ENCODE peak calls at places on chromosome 22, in ten cellular contexts. One of them, this sample, is unnamed. For H3K36me3, the result is how much of the 10 kb centered on the place peaks cover.

GRCh38 chr22:49636214-49636613 is 191.5 kb downstream of the BRD1 start:
- DNase-seq in tibial nerve: no peak
- DNase-seq in pancreas: no peak
- DNase-seq in upper lobe of right lung: no peak
- DNase-seq in aorta: no peak
- DNase-seq in GM23248: no peak
- DNase-seq in hepatocyte: no peak
- DNase-seq in naive thymus-derived CD4-positive, alpha-beta T cell: no peak
- DNase-seq in psoas muscle: peak
- DNase-seq in IMR-90: no peak
- DNase-seq in this sample: no peak

GRCh38 chr22:36377022-36377631 is 10.6 kb downstream of the MYH9 start:
- DNase-seq in upper lobe of right lung: no peak
- DNase-seq in GM23248: no peak
- DNase-seq in aorta: no peak
- DNase-seq in psoas muscle: no peak
- DNase-seq in pancreas: no peak
- DNase-seq in hepatocyte: no peak
- DNase-seq in IMR-90: no peak
- DNase-seq in naive thymus-derived CD4-positive, alpha-beta T cell: no peak
- DNase-seq in tibial nerve: no peak
- DNase-seq in this sample: peak

GRCh38 chr22:43884600-43885318 is 7.1 kb downstream of the PNPLA5 start:
- DNase-seq in tibial nerve: peak
- DNase-seq in pancreas: no peak
- DNase-seq in aorta: peak
- DNase-seq in hepatocyte: peak
- DNase-seq in psoas muscle: peak
- DNase-seq in naive thymus-derived CD4-positive, alpha-beta T cell: no peak
- DNase-seq in upper lobe of right lung: peak
- DNase-seq in GM23248: peak
- DNase-seq in IMR-90: peak
- DNase-seq in this sample: no peak

GRCh38 chr22:42116848-42117424 is 13.7 kb downstream of the CYP2D6 start:
- DNase-seq in naive thymus-derived CD4-positive, alpha-beta T cell: no peak
- DNase-seq in IMR-90: peak
- DNase-seq in hepatocyte: peak
- DNase-seq in aorta: no peak
- DNase-seq in GM23248: no peak
- DNase-seq in upper lobe of right lung: peak
- DNase-seq in psoas muscle: peak
- DNase-seq in pancreas: no peak
- DNase-seq in tibial nerve: no peak
- DNase-seq in this sample: no peak

GRCh38 chr22:49683032-49683431 is 144.6 kb downstream of the BRD1 start:
- DNase-seq in hepatocyte: no peak
- DNase-seq in upper lobe of right lung: no peak
- DNase-seq in aorta: no peak
- DNase-seq in psoas muscle: no peak
- DNase-seq in pancreas: no peak
- DNase-seq in GM23248: no peak
- DNase-seq in IMR-90: no peak
- DNase-seq in tibial nerve: no peak
- DNase-seq in naive thymus-derived CD4-positive, alpha-beta T cell: no peak
- DNase-seq in this sample: no peak

GRCh38 chr22:32326647-32327046 is 31.0 kb upstream of the RFPL3 start:
- DNase-seq in hepatocyte: no peak
- DNase-seq in pancreas: no peak
- DNase-seq in psoas muscle: no peak
- DNase-seq in naive thymus-derived CD4-positive, alpha-beta T cell: no peak
- DNase-seq in IMR-90: no peak
- DNase-seq in GM23248: no peak
- DNase-seq in aorta: no peak
- DNase-seq in tibial nerve: no peak
- DNase-seq in upper lobe of right lung: no peak
- DNase-seq in this sample: no peak

GRCh38 chr22:37796079-37796478 is 11.7 kb upstream of the GCAT start:
- DNase-seq in hepatocyte: no peak
- DNase-seq in tibial nerve: no peak
- DNase-seq in naive thymus-derived CD4-positive, alpha-beta T cell: no peak
- DNase-seq in psoas muscle: no peak
- DNase-seq in pancreas: no peak
- DNase-seq in GM23248: no peak
- DNase-seq in upper lobe of right lung: no peak
- DNase-seq in IMR-90: no peak
- DNase-seq in aorta: no peak
- DNase-seq in this sample: no peak

GRCh38 chr22:48811885-48812284 is 1015.8 kb downstream of the BRD1 start:
- DNase-seq in aorta: no peak
- DNase-seq in psoas muscle: no peak
- DNase-seq in IMR-90: no peak
- DNase-seq in GM23248: no peak
- DNase-seq in hepatocyte: no peak
- DNase-seq in pancreas: no peak
- DNase-seq in naive thymus-derived CD4-positive, alpha-beta T cell: no peak
- DNase-seq in upper lobe of right lung: no peak
- DNase-seq in tibial nerve: no peak
- DNase-seq in this sample: no peak

GRCh38 chr22:49880281-49880680 is 26.6 kb downstream of the ZBED4 start:
- DNase-seq in psoas muscle: no peak
- DNase-seq in IMR-90: no peak
- DNase-seq in naive thymus-derived CD4-positive, alpha-beta T cell: no peak
- DNase-seq in upper lobe of right lung: peak
- DNase-seq in pancreas: no peak
- DNase-seq in GM23248: no peak
- DNase-seq in tibial nerve: no peak
- DNase-seq in hepatocyte: no peak
- DNase-seq in aorta: no peak
- DNase-seq in this sample: no peak

GRCh38 chr22:35910926-35911325 is 117.7 kb downstream of the RBFOX2 start:
- DNase-seq in hepatocyte: no peak
- DNase-seq in aorta: no peak
- DNase-seq in psoas muscle: no peak
- DNase-seq in IMR-90: no peak
- DNase-seq in tibial nerve: no peak
- DNase-seq in GM23248: no peak
- DNase-seq in pancreas: no peak
- DNase-seq in upper lobe of right lung: no peak
- DNase-seq in naive thymus-derived CD4-positive, alpha-beta T cell: no peak
- DNase-seq in this sample: no peak

GRCh38 chr22:42156121-42156520 is 25.5 kb upstream of the CYP2D6 start:
- DNase-seq in IMR-90: no peak
- DNase-seq in tibial nerve: no peak
- DNase-seq in GM23248: no peak
- DNase-seq in naive thymus-derived CD4-positive, alpha-beta T cell: no peak
- DNase-seq in pancreas: no peak
- DNase-seq in hepatocyte: no peak
- DNase-seq in aorta: no peak
- DNase-seq in psoas muscle: no peak
- DNase-seq in upper lobe of right lung: no peak
- DNase-seq in this sample: no peak

GRCh38 chr22:50269573-50270301 is 443 bp downstream of the MAPK11 start:
- DNase-seq in aorta: no peak
- DNase-seq in naive thymus-derived CD4-positive, alpha-beta T cell: no peak
- DNase-seq in pancreas: no peak
- DNase-seq in psoas muscle: no peak
- DNase-seq in GM23248: peak
- DNase-seq in upper lobe of right lung: no peak
- DNase-seq in IMR-90: peak
- DNase-seq in hepatocyte: peak
- DNase-seq in tibial nerve: no peak
- DNase-seq in this sample: peak

GRCh38 chr22:36982136-36982535 is 37.1 kb downstream of the TST start:
- DNase-seq in naive thymus-derived CD4-positive, alpha-beta T cell: no peak
- DNase-seq in GM23248: no peak
- DNase-seq in IMR-90: no peak
- DNase-seq in hepatocyte: no peak
- DNase-seq in psoas muscle: no peak
- DNase-seq in tibial nerve: no peak
- DNase-seq in upper lobe of right lung: no peak
- DNase-seq in pancreas: no peak
- DNase-seq in aorta: no peak
- DNase-seq in this sample: no peak

GRCh38 chr22:31062566-31063230 is 18.4 kb upstream of the SMTN start:
- DNase-seq in aorta: no peak
- DNase-seq in IMR-90: no peak
- DNase-seq in pancreas: no peak
- DNase-seq in naive thymus-derived CD4-positive, alpha-beta T cell: no peak
- DNase-seq in GM23248: peak
- DNase-seq in tibial nerve: no peak
- DNase-seq in psoas muscle: no peak
- DNase-seq in hepatocyte: no peak
- DNase-seq in upper lobe of right lung: no peak
- DNase-seq in this sample: no peak

GRCh38 chr22:37747090-37747714 is 50.4 kb downstream of the TRIOBP start:
- DNase-seq in pancreas: no peak
- DNase-seq in naive thymus-derived CD4-positive, alpha-beta T cell: no peak
- DNase-seq in hepatocyte: peak
- DNase-seq in psoas muscle: no peak
- DNase-seq in aorta: peak
- DNase-seq in IMR-90: peak
- DNase-seq in tibial nerve: peak
- DNase-seq in upper lobe of right lung: no peak
- DNase-seq in GM23248: peak
- DNase-seq in this sample: no peak

GRCh38 chr22:31611065-31611760 is 50.8 kb downstream of the PISD start:
- DNase-seq in IMR-90: peak
- DNase-seq in psoas muscle: no peak
- DNase-seq in aorta: no peak
- DNase-seq in GM23248: no peak
- DNase-seq in hepatocyte: no peak
- DNase-seq in pancreas: no peak
- DNase-seq in upper lobe of right lung: no peak
- DNase-seq in tibial nerve: no peak
- DNase-seq in naive thymus-derived CD4-positive, alpha-beta T cell: no peak
- DNase-seq in this sample: no peak

GRCh38 chr22:41827671-41828070 is 5.2 kb upstream of the SREBF2 start:
- DNase-seq in hepatocyte: no peak
- DNase-seq in aorta: no peak
- DNase-seq in pancreas: no peak
- DNase-seq in naive thymus-derived CD4-positive, alpha-beta T cell: no peak
- DNase-seq in tibial nerve: no peak
- DNase-seq in IMR-90: no peak
- DNase-seq in GM23248: no peak
- DNase-seq in psoas muscle: no peak
- DNase-seq in upper lobe of right lung: no peak
- DNase-seq in this sample: no peak

GRCh38 chr22:24153959-24154358 is 27.3 kb upstream of the SUSD2 start:
- DNase-seq in upper lobe of right lung: no peak
- DNase-seq in pancreas: no peak
- DNase-seq in naive thymus-derived CD4-positive, alpha-beta T cell: no peak
- DNase-seq in aorta: no peak
- DNase-seq in psoas muscle: no peak
- DNase-seq in IMR-90: no peak
- DNase-seq in GM23248: no peak
- DNase-seq in tibial nerve: no peak
- DNase-seq in hepatocyte: no peak
- DNase-seq in this sample: no peak

GRCh38 chr22:50284479-50284878 is 14.3 kb upstream of the MAPK11 start:
- DNase-seq in GM23248: no peak
- DNase-seq in aorta: no peak
- DNase-seq in upper lobe of right lung: no peak
- DNase-seq in psoas muscle: no peak
- DNase-seq in hepatocyte: no peak
- DNase-seq in naive thymus-derived CD4-positive, alpha-beta T cell: no peak
- DNase-seq in tibial nerve: no peak
- DNase-seq in IMR-90: no peak
- DNase-seq in pancreas: no peak
- DNase-seq in this sample: no peak

GRCh38 chr22:27952091-27952490 is 33.0 kb upstream of the PITPNB start:
- DNase-seq in pancreas: no peak
- DNase-seq in aorta: no peak
- DNase-seq in psoas muscle: no peak
- DNase-seq in hepatocyte: no peak
- DNase-seq in IMR-90: peak
- DNase-seq in tibial nerve: peak
- DNase-seq in upper lobe of right lung: no peak
- DNase-seq in GM23248: peak
- DNase-seq in naive thymus-derived CD4-positive, alpha-beta T cell: no peak
- DNase-seq in this sample: no peak

GRCh38 chr22:18063311-18063710 is 14.5 kb upstream of the PEX26 start:
- DNase-seq in upper lobe of right lung: no peak
- DNase-seq in GM23248: no peak
- DNase-seq in aorta: no peak
- DNase-seq in hepatocyte: no peak
- DNase-seq in naive thymus-derived CD4-positive, alpha-beta T cell: no peak
- DNase-seq in pancreas: no peak
- DNase-seq in psoas muscle: no peak
- DNase-seq in IMR-90: no peak
- DNase-seq in tibial nerve: no peak
- DNase-seq in this sample: no peak

GRCh38 chr22:46734830-46735453 is 3.1 kb downstream of the CERK start:
- DNase-seq in IMR-90: no peak
- DNase-seq in pancreas: peak
- DNase-seq in upper lobe of right lung: peak
- DNase-seq in tibial nerve: no peak
- DNase-seq in aorta: peak
- DNase-seq in naive thymus-derived CD4-positive, alpha-beta T cell: no peak
- DNase-seq in hepatocyte: peak
- DNase-seq in GM23248: no peak
- DNase-seq in psoas muscle: no peak
- DNase-seq in this sample: peak
- H3K4me3 ChIP-seq in IMR-90: no peak
- H3K4me3 ChIP-seq in pancreas: no peak
- H3K4me3 ChIP-seq in upper lobe of right lung: no peak
- H3K4me3 ChIP-seq in tibial nerve: no peak
- H3K4me3 ChIP-seq in aorta: no peak
- H3K4me3 ChIP-seq in naive thymus-derived CD4-positive, alpha-beta T cell: peak
- H3K4me3 ChIP-seq in hepatocyte: no peak
- H3K4me3 ChIP-seq in GM23248: no peak
- H3K4me3 ChIP-seq in psoas muscle: peak
- H3K4me3 ChIP-seq in this sample: peak

GRCh38 chr22:20798218-20798617 is 24.3 kb downstream of the SERPIND1 start:
- DNase-seq in IMR-90: no peak
- DNase-seq in psoas muscle: no peak
- DNase-seq in tibial nerve: no peak
- DNase-seq in naive thymus-derived CD4-positive, alpha-beta T cell: no peak
- DNase-seq in hepatocyte: no peak
- DNase-seq in upper lobe of right lung: no peak
- DNase-seq in aorta: no peak
- DNase-seq in GM23248: no peak
- DNase-seq in pancreas: no peak
- DNase-seq in this sample: no peak
- H3K36me3 ChIP-seq in IMR-90: half or more
- H3K36me3 ChIP-seq in psoas muscle: half or more
- H3K36me3 ChIP-seq in tibial nerve: under half
- H3K36me3 ChIP-seq in naive thymus-derived CD4-positive, alpha-beta T cell: half or more
- H3K36me3 ChIP-seq in hepatocyte: under half
- H3K36me3 ChIP-seq in upper lobe of right lung: half or more
- H3K36me3 ChIP-seq in aorta: under half
- H3K36me3 ChIP-seq in GM23248: under half
- H3K36me3 ChIP-seq in pancreas: under half
- H3K36me3 ChIP-seq in this sample: half or more

GRCh38 chr22:39351689-39352214 is 2.0 kb downstream of the SYNGR1 start:
- DNase-seq in upper lobe of right lung: no peak
- DNase-seq in GM23248: peak
- DNase-seq in pancreas: no peak
- DNase-seq in hepatocyte: no peak
- DNase-seq in psoas muscle: no peak
- DNase-seq in naive thymus-derived CD4-positive, alpha-beta T cell: no peak
- DNase-seq in IMR-90: peak
- DNase-seq in tibial nerve: no peak
- DNase-seq in aorta: no peak
- DNase-seq in this sample: no peak
- H3K4me3 ChIP-seq in upper lobe of right lung: no peak
- H3K4me3 ChIP-seq in GM23248: no peak
- H3K4me3 ChIP-seq in pancreas: no peak
- H3K4me3 ChIP-seq in hepatocyte: no peak
- H3K4me3 ChIP-seq in psoas muscle: no peak
- H3K4me3 ChIP-seq in naive thymus-derived CD4-positive, alpha-beta T cell: no peak
- H3K4me3 ChIP-seq in IMR-90: no peak
- H3K4me3 ChIP-seq in tibial nerve: no peak
- H3K4me3 ChIP-seq in aorta: no peak
- H3K4me3 ChIP-seq in this sample: no peak

GRCh38 chr22:30015229-30015797 is 65.0 kb upstream of the HORMAD2 start:
- DNase-seq in tibial nerve: no peak
- DNase-seq in naive thymus-derived CD4-positive, alpha-beta T cell: no peak
- DNase-seq in psoas muscle: no peak
- DNase-seq in IMR-90: peak
- DNase-seq in GM23248: no peak
- DNase-seq in upper lobe of right lung: no peak
- DNase-seq in pancreas: no peak
- DNase-seq in hepatocyte: no peak
- DNase-seq in aorta: no peak
- DNase-seq in this sample: no peak
- H3K36me3 ChIP-seq in tibial nerve: under half
- H3K36me3 ChIP-seq in naive thymus-derived CD4-positive, alpha-beta T cell: half or more
- H3K36me3 ChIP-seq in psoas muscle: half or more
- H3K36me3 ChIP-seq in IMR-90: under half
- H3K36me3 ChIP-seq in GM23248: under half
- H3K36me3 ChIP-seq in upper lobe of right lung: half or more
- H3K36me3 ChIP-seq in pancreas: under half
- H3K36me3 ChIP-seq in hepatocyte: under half
- H3K36me3 ChIP-seq in aorta: under half
- H3K36me3 ChIP-seq in this sample: half or more

This sample was measured in CD4-positive, alpha-beta memory T cell.